ENCODE peak calls at places on chromosomes 3 and 15, in seven cellular contexts. One of them, this sample, is unnamed.
A peak's percentile ranks its signal among the peaks of the same experiment; 100 is the strongest.

GRCh38 chr3:46337911-46338310 is 16.0 kb upstream of the CCR2 start:
- DNase-seq in cardiac muscle cell: no peak
- DNase-seq in pancreas: no peak
- DNase-seq in A673: no peak
- DNase-seq in K562: no peak
- DNase-seq in ovary: no peak
- DNase-seq in IMR-90: no peak
- DNase-seq in this sample: no peak

GRCh38 chr3:16173696-16174355 is 654 bp upstream of the GALNT15 start:
- DNase-seq in A673: no peak
- DNase-seq in ovary: no peak
- DNase-seq in cardiac muscle cell: no peak
- DNase-seq in IMR-90: peak; percentile 61
- DNase-seq in pancreas: no peak
- DNase-seq in K562: no peak
- DNase-seq in this sample: no peak

GRCh38 chr3:49867871-49868321 is 1.8 kb downstream of the CAMKV start:
- DNase-seq in A673: peak; percentile 43
- DNase-seq in K562: peak; percentile 49
- DNase-seq in ovary: no peak
- DNase-seq in IMR-90: peak; percentile 44
- DNase-seq in cardiac muscle cell: peak; percentile 60
- DNase-seq in pancreas: no peak
- DNase-seq in this sample: no peak

GRCh38 chr3:16936233-16936632 is 51.5 kb downstream of the PLCL2 start:
- DNase-seq in IMR-90: no peak
- DNase-seq in ovary: no peak
- DNase-seq in cardiac muscle cell: no peak
- DNase-seq in K562: peak; percentile 78
- DNase-seq in pancreas: no peak
- DNase-seq in A673: no peak
- DNase-seq in this sample: no peak

GRCh38 chr3:27289769-27290413 is 79.3 kb downstream of the NEK10 start:
- DNase-seq in K562: no peak
- DNase-seq in IMR-90: peak; percentile 56
- DNase-seq in pancreas: no peak
- DNase-seq in A673: no peak
- DNase-seq in cardiac muscle cell: no peak
- DNase-seq in ovary: no peak
- DNase-seq in this sample: no peak

GRCh38 chr3:106534206-106534605 is 665.4 kb upstream of the CBLB start:
- DNase-seq in IMR-90: peak; percentile 35
- DNase-seq in pancreas: no peak
- DNase-seq in cardiac muscle cell: peak; percentile 53
- DNase-seq in ovary: no peak
- DNase-seq in A673: no peak
- DNase-seq in K562: no peak
- DNase-seq in this sample: peak; percentile 24

GRCh38 chr3:69385723-69386483 is at the start of gene FRMD4B:
- DNase-seq in IMR-90: no peak
- DNase-seq in pancreas: peak; percentile 88
- DNase-seq in ovary: peak; percentile 63
- DNase-seq in A673: peak; percentile 1
- DNase-seq in cardiac muscle cell: peak; percentile 18
- DNase-seq in K562: no peak
- DNase-seq in this sample: peak; percentile 91

GRCh38 chr3:23665741-23666140 is 140.0 kb upstream of the UBE2E1 start:
- DNase-seq in ovary: no peak
- DNase-seq in K562: no peak
- DNase-seq in A673: no peak
- DNase-seq in pancreas: no peak
- DNase-seq in cardiac muscle cell: no peak
- DNase-seq in IMR-90: peak; percentile 70
- DNase-seq in this sample: no peak

GRCh38 chr15:49832421-49832980 is 211.7 kb downstream of the DTWD1 start:
- DNase-seq in cardiac muscle cell: no peak
- DNase-seq in IMR-90: no peak
- DNase-seq in A673: no peak
- DNase-seq in ovary: no peak
- DNase-seq in K562: no peak
- DNase-seq in pancreas: peak; percentile 62
- DNase-seq in this sample: no peak

GRCh38 chr3:45965281-45966052 is 22.2 kb downstream of the CXCR6 start:
- DNase-seq in pancreas: no peak
- DNase-seq in A673: no peak
- DNase-seq in cardiac muscle cell: no peak
- DNase-seq in ovary: no peak
- DNase-seq in K562: no peak
- DNase-seq in IMR-90: no peak
- DNase-seq in this sample: no peak

GRCh38 chr3:130243808-130244207 is 101.7 kb upstream of the COL6A5 start:
- DNase-seq in cardiac muscle cell: no peak
- DNase-seq in IMR-90: no peak
- DNase-seq in pancreas: no peak
- DNase-seq in A673: no peak
- DNase-seq in ovary: no peak
- DNase-seq in K562: no peak
- DNase-seq in this sample: no peak

GRCh38 chr3:12629560-12629959 is 34.4 kb downstream of the RAF1 start:
- DNase-seq in cardiac muscle cell: no peak
- DNase-seq in A673: no peak
- DNase-seq in K562: no peak
- DNase-seq in pancreas: no peak
- DNase-seq in ovary: no peak
- DNase-seq in IMR-90: peak; percentile 59
- DNase-seq in this sample: no peak

GRCh38 chr3:634511-634910 is 437.9 kb downstream of the CHL1 start:
- DNase-seq in cardiac muscle cell: no peak
- DNase-seq in A673: no peak
- DNase-seq in IMR-90: no peak
- DNase-seq in ovary: no peak
- DNase-seq in K562: no peak
- DNase-seq in pancreas: no peak
- DNase-seq in this sample: no peak

GRCh38 chr3:33839283-33839682 is 40.9 kb downstream of the PDCD6IP start:
- DNase-seq in IMR-90: no peak
- DNase-seq in pancreas: no peak
- DNase-seq in cardiac muscle cell: no peak
- DNase-seq in A673: no peak
- DNase-seq in K562: no peak
- DNase-seq in ovary: no peak
- DNase-seq in this sample: no peak

GRCh38 chr3:41267975-41268640 is 68.8 kb downstream of the CTNNB1 start:
- DNase-seq in IMR-90: peak; percentile 98
- DNase-seq in cardiac muscle cell: peak; percentile 89
- DNase-seq in K562: peak; percentile 74
- DNase-seq in pancreas: no peak
- DNase-seq in ovary: no peak
- DNase-seq in A673: no peak
- DNase-seq in this sample: no peak

GRCh38 chr3:156300929-156301806 is 180.8 kb downstream of the KCNAB1 start:
- DNase-seq in ovary: no peak
- DNase-seq in cardiac muscle cell: peak; percentile 21
- DNase-seq in IMR-90: peak; percentile 12
- DNase-seq in K562: no peak
- DNase-seq in pancreas: no peak
- DNase-seq in A673: no peak
- DNase-seq in this sample: no peak

GRCh38 chr15:58766290-58766689 is 4.8 kb upstream of the MINDY2 start:
- DNase-seq in cardiac muscle cell: no peak
- DNase-seq in A673: no peak
- DNase-seq in ovary: no peak
- DNase-seq in IMR-90: no peak
- DNase-seq in K562: no peak
- DNase-seq in pancreas: no peak
- DNase-seq in this sample: no peak

GRCh38 chr15:96335429-96335807 is 4.9 kb downstream of the NR2F2 start:
- DNase-seq in K562: no peak
- DNase-seq in IMR-90: no peak
- DNase-seq in pancreas: no peak
- DNase-seq in ovary: no peak
- DNase-seq in cardiac muscle cell: no peak
- DNase-seq in A673: peak; percentile 39
- DNase-seq in this sample: no peak

GRCh38 chr3:99684678-99685077 is 46.3 kb downstream of the COL8A1 start:
- DNase-seq in IMR-90: no peak
- DNase-seq in K562: no peak
- DNase-seq in pancreas: no peak
- DNase-seq in ovary: no peak
- DNase-seq in A673: no peak
- DNase-seq in cardiac muscle cell: no peak
- DNase-seq in this sample: no peak

GRCh38 chr15:53695365-53695764 is 64.1 kb downstream of the WDR72 start:
- DNase-seq in pancreas: no peak
- DNase-seq in K562: no peak
- DNase-seq in cardiac muscle cell: no peak
- DNase-seq in ovary: no peak
- DNase-seq in IMR-90: no peak
- DNase-seq in A673: no peak
- DNase-seq in this sample: no peak
- H3K4me3 ChIP-seq in pancreas: no peak overlapping the region
- H3K4me3 ChIP-seq in K562: no peak overlapping the region
- H3K4me3 ChIP-seq in cardiac muscle cell: no peak overlapping the region
- H3K4me3 ChIP-seq in ovary: no peak overlapping the region
- H3K4me3 ChIP-seq in IMR-90: no peak overlapping the region
- H3K4me3 ChIP-seq in A673: no peak overlapping the region
- H3K4me3 ChIP-seq in this sample: no peak overlapping the region

DNA sequence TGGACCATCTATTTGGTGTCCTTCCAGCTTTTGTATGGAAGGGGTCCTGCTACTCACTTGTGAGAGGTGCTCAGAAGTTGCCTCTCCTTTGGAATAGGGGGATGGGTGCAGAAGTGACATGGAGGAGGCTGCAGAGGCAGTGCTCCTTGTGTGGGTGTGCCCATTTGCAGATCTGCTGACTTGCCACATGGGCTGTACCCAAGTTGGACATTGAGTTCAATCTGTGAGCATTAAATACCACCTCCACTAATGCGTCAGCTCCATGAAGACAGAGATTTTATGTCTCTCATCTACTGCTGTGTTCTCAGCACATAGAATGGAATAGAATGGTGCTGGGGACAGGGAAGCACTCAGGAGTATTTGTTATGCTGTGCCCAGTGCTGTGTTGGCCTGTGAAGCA is 76.2 kb downstream of the RGMA start:
- DNase-seq in cardiac muscle cell: no peak
- DNase-seq in pancreas: no peak
- DNase-seq in K562: no peak
- DNase-seq in ovary: no peak
- DNase-seq in IMR-90: no peak
- DNase-seq in A673: no peak
- DNase-seq in this sample: no peak
- H3K27me3 ChIP-seq in cardiac muscle cell: no peaks in the 10 kb centered on the region
- H3K27me3 ChIP-seq in pancreas: no peaks in the 10 kb centered on the region
- H3K27me3 ChIP-seq in K562: no peaks in the 10 kb centered on the region
- H3K27me3 ChIP-seq in ovary: no peaks in the 10 kb centered on the region
- H3K27me3 ChIP-seq in IMR-90: no peaks in the 10 kb centered on the region
- H3K27me3 ChIP-seq in A673: no peaks in the 10 kb centered on the region
- H3K27me3 ChIP-seq in this sample: no peaks in the 10 kb centered on the region

GRCh38 chr3:124032881-124033359 is 41.0 kb upstream of the ROPN1 start:
- DNase-seq in IMR-90: peak; percentile 71
- DNase-seq in cardiac muscle cell: peak; percentile 90
- DNase-seq in K562: peak; percentile 82
- DNase-seq in pancreas: peak; percentile 95
- DNase-seq in A673: peak; percentile 90
- DNase-seq in ovary: peak; percentile 90
- DNase-seq in this sample: peak; percentile 97
- H3K4me3 ChIP-seq in IMR-90: peak overlapping the region; percentile 55
- H3K4me3 ChIP-seq in cardiac muscle cell: peak overlapping the region; percentile 46
- H3K4me3 ChIP-seq in K562: peak overlapping the region; percentile 50
- H3K4me3 ChIP-seq in pancreas: peak overlapping the region; percentile 73
- H3K4me3 ChIP-seq in A673: peak overlapping the region; percentile 83
- H3K4me3 ChIP-seq in ovary: peak overlapping the region; percentile 70
- H3K4me3 ChIP-seq in this sample: peak overlapping the region; percentile 80

GRCh38 chr15:74133071-74133702 is 2.8 kb downstream of the ISLR2 start:
- DNase-seq in IMR-90: no peak
- DNase-seq in A673: no peak
- DNase-seq in pancreas: no peak
- DNase-seq in K562: no peak
- DNase-seq in ovary: no peak
- DNase-seq in cardiac muscle cell: no peak
- DNase-seq in this sample: no peak
- H3K27me3 ChIP-seq in IMR-90: peaks cover 93% of the 10 kb centered on the region
- H3K27me3 ChIP-seq in A673: peaks cover 52% of the 10 kb centered on the region
- H3K27me3 ChIP-seq in pancreas: no peaks in the 10 kb centered on the region
- H3K27me3 ChIP-seq in K562: peaks cover 62% of the 10 kb centered on the region
- H3K27me3 ChIP-seq in ovary: peaks cover 4% of the 10 kb centered on the region
- H3K27me3 ChIP-seq in cardiac muscle cell: peaks cover 83% of the 10 kb centered on the region
- H3K27me3 ChIP-seq in this sample: peaks cover 94% of the 10 kb centered on the region

DNA sequence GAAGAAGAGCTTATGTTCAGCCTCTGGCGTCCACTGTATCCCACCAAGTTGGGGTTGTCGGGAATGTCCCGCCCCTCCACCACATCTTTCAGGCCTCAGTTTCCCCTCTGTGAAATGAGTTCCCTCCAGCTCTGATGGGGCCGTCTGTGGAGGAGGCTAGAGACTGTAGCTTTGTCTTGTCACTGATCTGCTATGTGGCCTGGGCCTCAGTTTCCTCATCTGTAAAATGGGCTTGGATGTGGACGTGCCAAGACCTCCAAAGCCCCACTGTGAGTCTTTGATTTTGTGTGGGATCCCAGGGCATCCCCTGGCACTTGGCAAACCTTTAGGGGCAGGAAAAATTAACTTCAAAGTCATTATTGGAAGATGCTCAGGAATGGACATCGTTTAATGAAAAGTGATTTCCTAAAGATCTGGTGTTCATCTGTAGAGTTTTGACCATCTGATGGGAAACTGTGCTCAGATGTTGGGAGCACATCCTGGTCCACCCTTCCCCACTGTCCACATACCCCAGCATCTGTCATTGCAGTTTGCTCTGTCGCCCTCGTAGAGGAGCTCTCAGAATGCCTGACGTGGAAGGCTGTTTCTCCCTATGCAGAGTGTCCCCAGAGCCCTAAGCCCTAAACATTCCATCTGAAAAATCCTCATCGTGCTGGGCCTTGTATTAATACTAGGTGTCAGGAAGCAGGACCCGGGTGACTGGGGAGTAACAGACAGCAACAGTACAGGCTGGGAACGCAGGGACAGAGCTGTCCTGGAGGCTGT is 28.5 kb downstream of the SLC6A6 start:
- DNase-seq in A673: no peak
- DNase-seq in ovary: no peak
- DNase-seq in K562: no peak
- DNase-seq in pancreas: no peak
- DNase-seq in cardiac muscle cell: no peak
- DNase-seq in IMR-90: no peak
- DNase-seq in this sample: no peak
- H3K4me3 ChIP-seq in A673: no peak overlapping the region
- H3K4me3 ChIP-seq in ovary: no peak overlapping the region
- H3K4me3 ChIP-seq in K562: peak overlapping the region; percentile 7
- H3K4me3 ChIP-seq in pancreas: no peak overlapping the region
- H3K4me3 ChIP-seq in cardiac muscle cell: no peak overlapping the region
- H3K4me3 ChIP-seq in IMR-90: no peak overlapping the region
- H3K4me3 ChIP-seq in this sample: no peak overlapping the region